ENCODE peak calls at places on chromosomes 5 and 9, in six cellular contexts. C is neural progenitor cell, E is adrenal gland, V is heart left ventricle, N is LNCaP clone FGC, H is upper lobe of right lung. U is an unnamed sample.

GRCh38 chr9:87518702-87519335 is 21.2 kb downstream of the DAPK1 start:
- DNase-seq in C (no peak), E (peak), V (peak), N (peak), H (no peak), U (no peak)

GRCh38 chr9:136082496-136083361 is 12.4 kb downstream of the NACC2 start:
- DNase-seq in C (peak), E (no peak), V (no peak), N (no peak), H (peak), U (no peak)

GRCh38 chr5:73625905-73626811 is at the start of gene ARHGEF28:
- DNase-seq in C (peak), E (peak), V (peak), N (no peak), H (peak), U (peak)

GRCh38 chr5:62576570-62577172 is 1.9 kb upstream of the LRRC70 start:
- DNase-seq in C (no peak), E (no peak), V (no peak), N (no peak), H (no peak), U (no peak)

GRCh38 chr9:33952066-33952465 is 96.6 kb downstream of the UBAP2 start:
- DNase-seq in C (no peak), E (no peak), V (no peak), N (no peak), H (no peak), U (no peak)

GRCh38 chr5:10825897-10826644 is 65.0 kb upstream of the DAP start:
- DNase-seq in C (no peak), E (no peak), V (no peak), N (no peak), H (no peak), U (no peak)

GRCh38 chr5:150120617-150121447 is 34.5 kb upstream of the CSF1R start:
- DNase-seq in C (no peak), E (no peak), V (no peak), N (no peak), H (peak), U (no peak)

GRCh38 chr9:136399176-136400037 is 563 bp downstream of the SNAPC4 start:
- DNase-seq in C (peak), E (peak), V (no peak), N (no peak), H (no peak), U (peak)

GRCh38 chr9:21559402-21560280 is 77.5 kb upstream of the IFNE start:
- DNase-seq in C (peak), E (peak), V (no peak), N (no peak), H (peak), U (peak)

GRCh38 chr9:70044450-70045307 is 1.0 kb downstream of the MAMDC2 start:
- DNase-seq in C (peak), E (peak), V (no peak), N (no peak), H (no peak), U (peak)

GRCh38 chr5:118597448-118597847 is 390.9 kb downstream of the DTWD2 start:
- DNase-seq in C (no peak), E (no peak), V (no peak), N (no peak), H (no peak), U (no peak)

GRCh38 chr9:114282926-114283325 is 40.0 kb upstream of the ORM1 start:
- DNase-seq in C (no peak), E (no peak), V (peak), N (no peak), H (peak), U (peak)

DNA sequence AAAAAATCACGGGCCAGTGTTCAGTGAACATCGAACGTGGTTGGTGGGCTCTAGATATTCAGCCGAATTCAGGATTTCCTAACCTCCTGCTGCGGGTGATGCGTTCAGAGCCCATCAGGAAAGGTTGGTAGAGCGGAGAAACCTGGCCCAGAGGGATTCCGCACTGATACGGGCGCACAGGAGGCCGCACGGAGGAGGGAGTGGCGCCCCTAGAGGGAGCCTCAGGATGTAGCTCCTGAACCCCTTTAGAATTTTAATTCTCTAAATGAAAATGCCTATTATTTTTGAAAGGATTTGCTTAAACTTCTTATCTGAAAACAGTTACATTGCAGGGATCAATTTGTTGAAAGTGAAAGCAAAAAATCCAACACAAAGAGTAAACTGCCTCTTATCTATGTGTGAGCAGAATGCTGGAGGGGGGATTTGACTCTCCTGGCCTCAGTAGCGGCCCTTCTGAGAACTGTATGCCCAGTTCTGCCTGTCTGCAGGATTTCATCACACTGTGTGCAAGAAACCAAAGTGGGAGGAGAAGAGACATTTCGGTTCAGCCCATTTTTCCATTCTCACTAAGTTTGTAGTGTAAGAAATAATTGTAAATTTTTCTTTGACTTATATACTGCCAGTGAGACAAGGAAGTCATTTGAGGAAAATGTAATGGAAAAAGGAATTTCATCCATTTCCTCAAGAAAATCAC is 75.9 kb downstream of the TENT4A start:
- DNase-seq in C (no peak), E (no peak), V (no peak), N (no peak), H (no peak), U (no peak)
- TF ChIP-seq CTCF in C (peak), E (no peak), V (no peak), N (peak), H (no peak), U (no peak)

DNA sequence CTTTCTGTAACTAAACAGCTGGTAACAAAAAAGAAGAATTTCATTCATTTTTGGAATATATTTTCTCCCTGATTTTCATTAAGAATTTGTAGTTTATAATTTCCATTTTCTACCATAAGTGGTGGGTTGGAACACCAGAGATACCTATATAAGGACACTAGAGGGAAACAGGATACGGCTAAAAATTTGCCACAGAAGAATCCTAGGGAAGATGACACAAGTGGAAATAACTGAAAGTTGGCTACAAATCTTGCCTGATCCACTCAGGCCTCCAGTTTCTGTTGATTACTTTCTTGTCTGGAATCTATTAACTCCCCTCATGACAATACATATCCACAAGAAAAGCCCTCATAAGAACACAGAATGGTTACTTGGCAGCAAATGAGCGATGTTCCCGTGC is 46.8 kb downstream of the FREM1 start:
- DNase-seq in C (no peak), E (no peak), V (no peak), N (no peak), H (no peak), U (no peak)
- TF ChIP-seq CTCF in C (no peak), E (no peak), V (no peak), N (no peak), H (no peak), U (no peak)

DNA sequence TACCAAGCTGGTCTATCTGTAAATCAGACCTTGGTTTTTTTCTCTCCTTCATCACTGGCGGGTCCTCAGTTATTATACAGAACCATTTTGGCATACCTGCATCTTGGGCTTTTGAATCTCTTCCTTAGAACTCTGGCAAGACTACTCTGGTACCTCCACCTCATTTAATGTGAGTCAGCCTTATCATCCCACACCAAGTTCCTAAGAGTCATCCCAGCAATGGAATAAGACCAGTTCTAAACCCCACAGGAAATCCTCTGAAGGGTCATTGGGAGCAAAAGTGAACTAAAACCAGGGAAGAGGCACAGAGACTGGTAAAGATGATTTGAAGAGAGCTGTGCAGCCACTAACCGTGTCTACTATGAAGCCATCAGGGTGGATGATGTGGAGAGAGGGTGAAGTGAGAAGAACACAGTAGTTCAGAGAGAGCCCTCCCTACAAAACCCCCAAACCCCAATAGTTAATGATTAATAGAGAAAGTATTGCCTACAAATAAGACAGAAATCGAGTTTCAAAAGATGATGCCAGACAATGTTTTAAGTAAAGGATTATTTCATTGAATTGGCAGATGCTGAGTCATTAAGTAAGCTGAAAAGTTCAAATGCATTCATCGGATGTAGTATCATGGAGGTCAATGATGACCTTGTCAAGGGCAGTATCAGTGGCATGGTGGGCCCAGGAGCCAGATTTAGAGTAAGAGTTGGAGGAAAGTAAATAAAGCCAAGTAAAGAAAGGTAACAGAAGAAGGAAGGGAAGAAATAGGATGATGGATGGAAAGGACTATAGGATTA is 85.4 kb downstream of the PCSK1 start:
- DNase-seq in C (no peak), E (no peak), V (no peak), N (no peak), H (no peak), U (no peak)
- TF ChIP-seq CTCF in C (no peak), E (no peak), V (no peak), N (no peak), H (no peak), U (no peak)

DNA sequence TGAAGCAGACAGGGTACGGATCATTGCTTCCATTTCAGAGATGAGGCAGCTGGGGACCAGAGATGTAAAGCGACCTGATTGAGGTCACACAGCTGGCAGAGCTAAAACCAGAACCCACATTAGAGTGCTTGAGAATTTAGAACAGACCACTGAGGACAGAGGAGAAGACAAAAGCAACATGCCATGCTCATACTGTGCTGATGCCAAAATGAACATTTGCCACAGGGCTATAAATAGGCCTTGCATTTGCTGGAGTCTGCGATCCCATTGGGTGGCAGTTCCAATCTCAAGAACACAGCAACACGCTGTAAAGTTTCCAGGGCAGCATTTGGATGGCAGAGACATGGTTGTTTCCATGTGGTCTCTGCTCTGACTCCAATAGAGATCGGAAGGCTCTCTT is 222.4 kb upstream of the TBC1D2 start:
- DNase-seq in C (no peak), E (no peak), V (peak), N (no peak), H (no peak), U (no peak)
- TF ChIP-seq CTCF in C (no peak), E (no peak), V (no peak), N (no peak), H (no peak), U (no peak)

GRCh38 chr5:53170748-53171349 is 61.3 kb upstream of the MOCS2 start:
- DNase-seq in C (peak), E (peak), V (no peak), N (no peak), H (no peak), U (peak)
- TF ChIP-seq CTCF in C (peak), E (peak), V (peak), N (peak), H (peak), U (peak)

GRCh38 chr9:19408693-19409405 is at the start of gene ACER2:
- DNase-seq in C (peak), E (peak), V (peak), N (peak), H (peak), U (peak)
- TF ChIP-seq CTCF in C (peak), E (no peak), V (no peak), N (peak), H (no peak), U (no peak)

GRCh38 chr5:171848487-171848886 is 62.9 kb downstream of the SMIM23 start:
- DNase-seq in C (no peak), E (no peak), V (no peak), N (no peak), H (no peak), U (no peak)

GRCh38 chr5:171848006-171848405 is 62.4 kb downstream of the SMIM23 start:
- DNase-seq in C (no peak), E (no peak), V (no peak), N (no peak), H (no peak), U (no peak)

GRCh38 chr5:171849585-171850353 is 64.2 kb downstream of the SMIM23 start:
- DNase-seq in C (no peak), E (no peak), V (no peak), N (no peak), H (no peak), U (no peak)

GRCh38 chr5:171850354-171850947 is 64.8 kb downstream of the SMIM23 start:
- DNase-seq in C (peak), E (no peak), V (no peak), N (no peak), H (no peak), U (no peak)

DNA sequence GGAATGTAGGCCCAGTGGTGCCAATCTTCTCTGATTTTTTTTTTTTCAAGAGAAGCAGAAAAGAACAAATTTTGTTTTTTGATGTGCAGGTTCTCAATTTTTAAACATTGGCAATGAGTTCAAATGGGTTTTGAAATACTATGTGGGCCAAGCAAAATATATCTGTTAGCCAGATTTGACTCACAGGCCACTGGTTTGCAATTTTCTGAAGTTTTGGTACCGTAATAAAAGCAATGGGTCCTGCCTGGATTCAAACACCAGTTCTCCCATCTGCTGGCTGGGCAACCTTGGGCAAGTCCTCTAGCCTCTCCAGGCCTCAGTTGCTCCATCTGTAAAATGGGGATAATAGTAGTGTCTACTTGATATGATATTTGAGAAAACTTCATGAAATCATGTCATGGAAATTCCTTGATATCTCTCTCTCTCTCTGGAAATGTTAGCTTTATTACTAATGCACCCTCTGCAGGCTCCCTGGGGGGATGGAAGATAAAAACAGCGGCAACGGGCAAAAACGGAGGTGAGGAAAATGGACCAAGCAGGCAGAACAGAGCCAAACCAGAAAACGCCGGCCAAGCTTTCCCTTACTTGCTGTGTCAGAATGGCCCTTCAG is 63.4 kb downstream of the SMIM23 start:
- DNase-seq in C (no peak), E (no peak), V (no peak), N (no peak), H (no peak), U (no peak)
- TF ChIP-seq CTCF in C (no peak), E (no peak), V (no peak), N (peak), H (no peak), U (no peak)

U was measured in activated CD8-positive, alpha-beta T cell treated with anti-CD3 and anti-CD28 coated beads for 36 hours.